ENCODE peak calls at places on chromosomes 6 and 20, in four cellular contexts. B, U, T and H are unnamed samples.

GRCh38 chr20:48846516-48847492 is 19.0 kb upstream of the PREX1 start:
- DNase-seq in B (no peak), U (peak; percentile 93), T (no peak), H (peak; percentile 54)

GRCh38 chr6:90294989-90295853 is 1.4 kb downstream of the BACH2 start:
- DNase-seq in B (peak; percentile 35), U (no peak), T (no peak), H (peak; percentile 35)

GRCh38 chr6:157065366-157065765 is 258.0 kb downstream of the TMEM242 start:
- DNase-seq in B (no peak), U (no peak), T (no peak), H (no peak)

GRCh38 chr6:130973521-130974277 is 89.3 kb downstream of the EPB41L2 start:
- DNase-seq in B (no peak), U (no peak), T (no peak), H (no peak)

GRCh38 chr20:42484790-42485365 is 704.8 kb downstream of the PTPRT start:
- DNase-seq in B (no peak), U (no peak), T (no peak), H (no peak)

GRCh38 chr6:170497845-170498281 is 55.2 kb downstream of the PSMB1 start:
- DNase-seq in B (no peak), U (no peak), T (no peak), H (peak; percentile 61)

GRCh38 chr20:25059866-25060465 is 2.0 kb upstream of the ACSS1 start:
- DNase-seq in B (no peak), U (no peak), T (no peak), H (peak; percentile 7)

GRCh38 chr20:24458441-24458840 is 11.0 kb upstream of the SYNDIG1 start:
- DNase-seq in B (no peak), U (no peak), T (no peak), H (no peak)

GRCh38 chr6:107579413-107579812 is 89.5 kb downstream of the SOBP start:
- DNase-seq in B (no peak), U (no peak), T (no peak), H (no peak)

GRCh38 chr20:4608861-4609260 is 112.8 kb upstream of the PRND start:
- DNase-seq in B (no peak), U (no peak), T (no peak), H (no peak)

GRCh38 chr6:74931567-74931966 is 274.3 kb downstream of the COL12A1 start:
- DNase-seq in B (no peak), U (no peak), T (no peak), H (no peak)

GRCh38 chr6:32852844-32853540 is 512 bp downstream of the TAP1 start:
- DNase-seq in B (no peak), U (no peak), T (no peak), H (peak; percentile 53)

GRCh38 chr6:169648617-169649016 is 53.2 kb downstream of the WDR27 start:
- DNase-seq in B (no peak), U (no peak), T (no peak), H (no peak)

GRCh38 chr20:13717631-13718044 is 67.1 kb downstream of the ESF1 start:
- DNase-seq in B (no peak), U (peak; percentile 68), T (no peak), H (no peak)

GRCh38 chr6:73866305-73866704 is 170.3 kb downstream of the CD109 start:
- DNase-seq in B (no peak), U (no peak), T (no peak), H (no peak)

GRCh38 chr6:130457605-130458004 is 91.8 kb downstream of the TMEM200A start:
- DNase-seq in B (no peak), U (no peak), T (no peak), H (no peak)

GRCh38 chr20:37699202-37699601 is 5.4 kb downstream of the CTNNBL1 start:
- DNase-seq in B (no peak), U (no peak), T (no peak), H (no peak)

GRCh38 chr6:123380257-123380656 is 256.5 kb downstream of the TRDN start:
- DNase-seq in B (no peak), U (no peak), T (peak; percentile 22), H (no peak)

GRCh38 chr6:66930559-66931290 is 1223.7 kb upstream of the EYS start:
- DNase-seq in B (no peak), U (no peak), T (no peak), H (no peak)

DNA sequence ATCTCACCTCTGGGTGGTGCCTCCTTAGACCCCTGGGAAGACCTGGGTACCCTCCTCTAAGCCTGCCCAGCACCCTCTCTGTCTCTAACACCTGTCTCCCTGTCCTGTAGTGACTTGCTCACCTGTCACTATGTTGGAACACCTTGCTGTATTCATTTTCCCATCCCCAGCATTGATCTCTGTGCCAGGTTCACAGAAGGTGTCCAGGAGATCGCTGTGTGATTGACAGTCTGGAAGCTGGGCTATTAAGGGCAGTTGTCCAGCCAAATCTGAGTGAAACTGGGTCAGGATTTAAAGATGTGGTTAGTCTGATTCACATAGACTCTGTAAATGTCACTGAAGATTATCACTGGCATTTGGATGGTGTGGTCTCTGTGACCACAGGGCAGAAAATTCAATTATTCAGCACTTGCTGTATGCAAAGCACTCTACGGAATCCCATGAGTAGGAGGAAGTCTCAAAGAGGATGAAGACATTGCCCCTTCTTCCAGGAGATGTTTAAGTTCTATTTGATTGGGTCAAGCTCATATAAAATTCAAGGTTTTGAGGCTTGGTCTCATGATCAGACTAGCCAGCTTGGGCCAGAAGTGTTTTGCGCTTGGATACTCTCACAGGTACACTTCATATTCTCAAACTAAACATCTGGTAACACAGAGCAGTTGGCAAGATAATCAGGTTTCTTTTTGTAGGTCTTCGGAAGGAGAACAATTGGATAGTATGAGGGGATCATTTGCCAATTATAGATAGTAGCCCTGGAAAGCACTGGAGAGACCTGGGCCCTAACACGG is 57.8 kb upstream of the TAGAP start:
- DNase-seq in B (no peak), U (no peak), T (no peak), H (no peak)
- TF ChIP-seq CBFB in B (no peak), U (no peak), T (no peak), H (no peak)

GRCh38 chr20:14853079-14853478 is 515.7 kb upstream of the FLRT3 start:
- DNase-seq in B (no peak), U (peak; percentile 71), T (no peak), H (no peak)
- TF ChIP-seq TCF7 in B (no peak), U (no peak), T (no peak), H (no peak)

DNA sequence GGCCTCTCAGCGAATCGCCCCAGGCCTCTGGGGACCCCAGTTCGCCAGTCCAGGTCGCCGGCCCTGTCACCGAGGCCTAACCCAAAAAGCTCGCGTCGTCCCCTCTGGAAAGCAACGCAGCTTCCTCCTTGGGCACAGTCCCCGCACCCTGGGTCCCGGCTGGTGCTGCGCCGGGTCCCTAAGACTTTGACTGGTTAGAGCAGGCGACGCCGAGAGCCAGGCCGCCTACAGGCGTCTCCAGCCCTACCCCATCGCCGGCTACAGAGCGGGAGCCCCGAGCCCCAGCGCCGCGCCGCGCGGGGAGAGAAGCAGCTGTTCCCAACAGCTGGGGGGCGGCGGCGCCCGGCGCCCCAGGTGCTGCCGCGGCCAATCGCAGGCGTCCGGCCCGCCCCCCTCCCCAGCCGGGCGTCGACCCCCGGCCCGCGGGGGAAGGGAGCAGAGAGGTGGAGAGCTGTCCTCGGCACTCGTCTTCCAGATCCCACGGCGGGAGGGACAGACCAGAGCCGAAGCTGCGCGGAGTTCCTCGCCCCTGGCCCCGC is 540 bp upstream of the RBM24 start:
- DNase-seq in B (no peak), U (no peak), T (no peak), H (peak; percentile 69)
- TF ChIP-seq CBFB in B (no peak), U (no peak), T (no peak), H (no peak)

DNA sequence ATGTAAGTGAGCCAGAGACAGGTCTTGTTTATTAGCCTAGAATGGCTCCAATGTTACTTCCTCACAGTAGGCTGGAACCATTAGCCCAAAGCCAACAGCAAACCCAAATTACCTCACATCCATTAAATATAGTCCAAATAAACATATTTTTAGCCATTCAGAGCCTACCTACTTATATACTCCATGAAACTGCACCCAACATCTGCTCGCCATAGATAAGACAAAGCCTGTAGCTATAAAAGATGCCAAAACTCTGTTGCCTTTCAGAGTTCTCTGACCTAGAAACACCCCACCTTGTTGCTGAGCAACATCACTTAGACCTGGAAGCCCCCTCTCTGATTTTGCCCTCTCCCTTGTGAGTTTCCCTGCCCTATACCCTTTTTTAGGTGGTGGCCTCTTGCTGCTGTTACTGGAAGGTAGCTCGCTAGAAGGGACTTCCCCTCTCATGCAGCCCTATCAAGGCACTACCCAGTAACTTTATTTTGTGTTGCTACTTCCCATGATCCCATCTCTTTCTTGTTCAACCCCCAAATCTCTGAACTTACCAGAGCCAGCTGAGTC is 27.7 kb upstream of the FBXL4 start:
- DNase-seq in B (peak; percentile 9), U (no peak), T (no peak), H (no peak)
- TF ChIP-seq TCF7 in B (no peak), U (no peak), T (no peak), H (no peak)

GRCh38 chr6:158262082-158262481 is 50.2 kb upstream of the TULP4 start:
- DNase-seq in B (no peak), U (no peak), T (no peak), H (no peak)

GRCh38 chr6:158259845-158260244 is 52.4 kb upstream of the TULP4 start:
- DNase-seq in B (no peak), U (no peak), T (no peak), H (no peak)

GRCh38 chr6:158266131-158266530 is 46.1 kb upstream of the TULP4 start:
- DNase-seq in B (no peak), U (no peak), T (no peak), H (no peak)

GRCh38 chr6:158262755-158263154 is 49.5 kb upstream of the TULP4 start:
- DNase-seq in B (no peak), U (no peak), T (no peak), H (no peak)

GRCh38 chr6:158264180-158264579 is 48.1 kb upstream of the TULP4 start:
- DNase-seq in B (no peak), U (no peak), T (no peak), H (no peak)
- TF ChIP-seq CBFB in B (no peak), U (no peak), T (no peak), H (no peak)

GRCh38 chr20:60115452-60115851 is 157.2 kb downstream of the CDH26 start:
- DNase-seq in B (no peak), U (no peak), T (no peak), H (no peak)

GRCh38 chr20:60116128-60116909 is 158.1 kb downstream of the CDH26 start:
- DNase-seq in B (peak; percentile 84), U (no peak), T (no peak), H (peak; percentile 46)

GRCh38 chr20:60113771-60114170 is 155.5 kb downstream of the CDH26 start:
- DNase-seq in B (no peak), U (no peak), T (no peak), H (no peak)

GRCh38 chr20:60113024-60113724 is 155.0 kb downstream of the CDH26 start:
- DNase-seq in B (no peak), U (no peak), T (no peak), H (no peak)

GRCh38 chr20:60117040-60117439 is 158.8 kb downstream of the CDH26 start:
- DNase-seq in B (no peak), U (no peak), T (no peak), H (no peak)
- TF ChIP-seq TCF7 in B (no peak), U (no peak), T (no peak), H (no peak)

GRCh38 chr20:49918446-49918845 is 3.1 kb upstream of the SPATA2 start:
- DNase-seq in B (no peak), U (no peak), T (no peak), H (no peak)

GRCh38 chr20:49915380-49916145 is at the start of gene SPATA2:
- DNase-seq in B (peak; percentile 92), U (peak; percentile 79), T (peak; percentile 98), H (peak; percentile 93)

GRCh38 chr20:49914310-49915117 is 815 bp downstream of the SPATA2 start:
- DNase-seq in B (no peak), U (no peak), T (no peak), H (no peak)

GRCh38 chr20:49915118-49915379 is 280 bp downstream of the SPATA2 start:
- DNase-seq in B (no peak), U (no peak), T (no peak), H (no peak)

GRCh38 chr20:49916146-49917002 is 1.0 kb upstream of the SPATA2 start:
- DNase-seq in B (peak; percentile 61), U (no peak), T (peak; percentile 100), H (no peak)
- TF ChIP-seq CBFB in B (no peak), U (no peak), T (peak; percentile 75), H (no peak)